ENCODE peak calls at places on chromosome 22, in eight cellular contexts. One of them, this sample, is unnamed.

GRCh38 chr22:38986629-38987028 is 4.5 kb downstream of the APOBEC3B start:
- DNase-seq in thoracic aorta: no peak
- DNase-seq in cardiac muscle cell: no peak
- DNase-seq in prostate gland: no peak
- DNase-seq in tibial nerve: no peak
- DNase-seq in left lung: no peak
- DNase-seq in heart left ventricle: no peak
- DNase-seq in gastrocnemius medialis: no peak
- DNase-seq in this sample: no peak

GRCh38 chr22:40609216-40609615 is 27.3 kb downstream of the MRTFA start:
- DNase-seq in gastrocnemius medialis: no peak
- DNase-seq in left lung: no peak
- DNase-seq in prostate gland: no peak
- DNase-seq in heart left ventricle: no peak
- DNase-seq in thoracic aorta: no peak
- DNase-seq in tibial nerve: no peak
- DNase-seq in cardiac muscle cell: no peak
- DNase-seq in this sample: no peak

GRCh38 chr22:22851969-22852368 is 35.6 kb upstream of the IGLL5 start:
- DNase-seq in cardiac muscle cell: no peak
- DNase-seq in heart left ventricle: no peak
- DNase-seq in gastrocnemius medialis: no peak
- DNase-seq in left lung: no peak
- DNase-seq in prostate gland: no peak
- DNase-seq in tibial nerve: no peak
- DNase-seq in thoracic aorta: no peak
- DNase-seq in this sample: no peak

GRCh38 chr22:35202376-35202775 is 54.9 kb upstream of the HMGXB4 start:
- DNase-seq in thoracic aorta: no peak
- DNase-seq in gastrocnemius medialis: no peak
- DNase-seq in prostate gland: no peak
- DNase-seq in left lung: no peak
- DNase-seq in cardiac muscle cell: no peak
- DNase-seq in heart left ventricle: no peak
- DNase-seq in tibial nerve: no peak
- DNase-seq in this sample: no peak

GRCh38 chr22:47200273-47201051 is 438.0 kb downstream of the TBC1D22A start:
- DNase-seq in cardiac muscle cell: no peak
- DNase-seq in gastrocnemius medialis: no peak
- DNase-seq in prostate gland: no peak
- DNase-seq in thoracic aorta: no peak
- DNase-seq in heart left ventricle: no peak
- DNase-seq in tibial nerve: no peak
- DNase-seq in left lung: no peak
- DNase-seq in this sample: no peak

GRCh38 chr22:32203181-32204105 is 1.4 kb downstream of the RFPL2 start:
- DNase-seq in prostate gland: no peak
- DNase-seq in cardiac muscle cell: no peak
- DNase-seq in tibial nerve: no peak
- DNase-seq in left lung: peak; percentile 75
- DNase-seq in gastrocnemius medialis: no peak
- DNase-seq in heart left ventricle: no peak
- DNase-seq in thoracic aorta: no peak
- DNase-seq in this sample: peak; percentile 58

GRCh38 chr22:43066844-43067385 is 22.3 kb downstream of the TTLL1 start:
- DNase-seq in heart left ventricle: no peak
- DNase-seq in prostate gland: no peak
- DNase-seq in cardiac muscle cell: no peak
- DNase-seq in left lung: no peak
- DNase-seq in gastrocnemius medialis: no peak
- DNase-seq in thoracic aorta: no peak
- DNase-seq in tibial nerve: no peak
- DNase-seq in this sample: no peak

GRCh38 chr22:33000342-33001280 is 57.6 kb downstream of the SYN3 start:
- DNase-seq in prostate gland: peak; percentile 39
- DNase-seq in left lung: peak; percentile 79
- DNase-seq in gastrocnemius medialis: peak; percentile 25
- DNase-seq in thoracic aorta: no peak
- DNase-seq in tibial nerve: peak; percentile 70
- DNase-seq in cardiac muscle cell: peak; percentile 71
- DNase-seq in heart left ventricle: peak; percentile 45
- DNase-seq in this sample: peak; percentile 90

GRCh38 chr22:20808844-20809243 is 34.9 kb downstream of the SERPIND1 start:
- DNase-seq in tibial nerve: no peak
- DNase-seq in prostate gland: no peak
- DNase-seq in thoracic aorta: no peak
- DNase-seq in gastrocnemius medialis: no peak
- DNase-seq in cardiac muscle cell: no peak
- DNase-seq in heart left ventricle: no peak
- DNase-seq in left lung: no peak
- DNase-seq in this sample: no peak

GRCh38 chr22:27628891-27629631 is 172.5 kb downstream of the MN1 start:
- DNase-seq in gastrocnemius medialis: no peak
- DNase-seq in heart left ventricle: no peak
- DNase-seq in cardiac muscle cell: no peak
- DNase-seq in thoracic aorta: no peak
- DNase-seq in tibial nerve: no peak
- DNase-seq in left lung: no peak
- DNase-seq in prostate gland: no peak
- DNase-seq in this sample: no peak

GRCh38 chr22:25232301-25232700 is 12.9 kb downstream of the CRYBB2 start:
- DNase-seq in prostate gland: no peak
- DNase-seq in gastrocnemius medialis: no peak
- DNase-seq in thoracic aorta: no peak
- DNase-seq in left lung: no peak
- DNase-seq in heart left ventricle: no peak
- DNase-seq in tibial nerve: no peak
- DNase-seq in cardiac muscle cell: no peak
- DNase-seq in this sample: peak; percentile 35

GRCh38 chr22:28884754-28885375 is 1.5 kb downstream of the ZNRF3 start:
- DNase-seq in cardiac muscle cell: no peak
- DNase-seq in thoracic aorta: no peak
- DNase-seq in gastrocnemius medialis: no peak
- DNase-seq in heart left ventricle: no peak
- DNase-seq in prostate gland: no peak
- DNase-seq in tibial nerve: no peak
- DNase-seq in left lung: no peak
- DNase-seq in this sample: no peak

GRCh38 chr22:39292561-39293074 is 26.8 kb downstream of the RPL3 start:
- DNase-seq in gastrocnemius medialis: peak; percentile 78
- DNase-seq in thoracic aorta: peak; percentile 80
- DNase-seq in cardiac muscle cell: peak; percentile 56
- DNase-seq in left lung: peak; percentile 95
- DNase-seq in prostate gland: peak; percentile 88
- DNase-seq in tibial nerve: peak; percentile 92
- DNase-seq in heart left ventricle: peak; percentile 94
- DNase-seq in this sample: peak; percentile 85

GRCh38 chr22:43733138-43733537 is 79.0 kb downstream of the EFCAB6 start:
- DNase-seq in gastrocnemius medialis: no peak
- DNase-seq in prostate gland: no peak
- DNase-seq in thoracic aorta: no peak
- DNase-seq in heart left ventricle: no peak
- DNase-seq in cardiac muscle cell: no peak
- DNase-seq in tibial nerve: no peak
- DNase-seq in left lung: no peak
- DNase-seq in this sample: no peak

GRCh38 chr22:26318975-26319374 is 110.1 kb upstream of the ASPHD2 start:
- DNase-seq in thoracic aorta: no peak
- DNase-seq in heart left ventricle: no peak
- DNase-seq in left lung: no peak
- DNase-seq in cardiac muscle cell: no peak
- DNase-seq in gastrocnemius medialis: no peak
- DNase-seq in tibial nerve: no peak
- DNase-seq in prostate gland: no peak
- DNase-seq in this sample: peak; percentile 43

GRCh38 chr22:32018056-32018455 is 25.0 kb upstream of the SLC5A1 start:
- DNase-seq in thoracic aorta: no peak
- DNase-seq in left lung: no peak
- DNase-seq in prostate gland: no peak
- DNase-seq in gastrocnemius medialis: no peak
- DNase-seq in tibial nerve: no peak
- DNase-seq in cardiac muscle cell: no peak
- DNase-seq in heart left ventricle: no peak
- DNase-seq in this sample: no peak

GRCh38 chr22:19884954-19885751 is 30.5 kb upstream of the GNB1L start:
- DNase-seq in tibial nerve: no peak
- DNase-seq in prostate gland: no peak
- DNase-seq in cardiac muscle cell: no peak
- DNase-seq in gastrocnemius medialis: no peak
- DNase-seq in left lung: peak; percentile 71
- DNase-seq in thoracic aorta: no peak
- DNase-seq in heart left ventricle: no peak
- DNase-seq in this sample: peak; percentile 61

GRCh38 chr22:19117111-19117512 is 5.1 kb downstream of the DGCR2 start:
- DNase-seq in tibial nerve: no peak
- DNase-seq in cardiac muscle cell: no peak
- DNase-seq in gastrocnemius medialis: no peak
- DNase-seq in thoracic aorta: no peak
- DNase-seq in left lung: no peak
- DNase-seq in heart left ventricle: no peak
- DNase-seq in prostate gland: no peak
- DNase-seq in this sample: peak; percentile 19

GRCh38 chr22:19126874-19127273 is 4.2 kb upstream of the TSSK2 start:
- DNase-seq in heart left ventricle: no peak
- DNase-seq in thoracic aorta: no peak
- DNase-seq in tibial nerve: no peak
- DNase-seq in left lung: no peak
- DNase-seq in gastrocnemius medialis: no peak
- DNase-seq in prostate gland: no peak
- DNase-seq in cardiac muscle cell: no peak
- DNase-seq in this sample: no peak

GRCh38 chr22:28514314-28514713 is 165.3 kb downstream of the TTC28 start:
- DNase-seq in cardiac muscle cell: no peak
- DNase-seq in gastrocnemius medialis: no peak
- DNase-seq in heart left ventricle: no peak
- DNase-seq in tibial nerve: peak; percentile 10
- DNase-seq in prostate gland: no peak
- DNase-seq in thoracic aorta: no peak
- DNase-seq in left lung: no peak
- DNase-seq in this sample: no peak

GRCh38 chr22:19889951-19890350 is 35.3 kb upstream of the GNB1L start:
- DNase-seq in left lung: peak; percentile 71
- DNase-seq in gastrocnemius medialis: no peak
- DNase-seq in cardiac muscle cell: no peak
- DNase-seq in prostate gland: no peak
- DNase-seq in tibial nerve: no peak
- DNase-seq in thoracic aorta: no peak
- DNase-seq in heart left ventricle: no peak
- DNase-seq in this sample: peak; percentile 49

GRCh38 chr22:44182591-44183588 is 2.2 kb downstream of the PARVG start:
- DNase-seq in cardiac muscle cell: no peak
- DNase-seq in prostate gland: no peak
- DNase-seq in heart left ventricle: peak; percentile 61
- DNase-seq in left lung: peak; percentile 94
- DNase-seq in tibial nerve: peak; percentile 34
- DNase-seq in thoracic aorta: no peak
- DNase-seq in gastrocnemius medialis: peak; percentile 39
- DNase-seq in this sample: no peak

GRCh38 chr22:49108636-49109315 is 718.9 kb downstream of the BRD1 start:
- DNase-seq in thoracic aorta: no peak
- DNase-seq in cardiac muscle cell: no peak
- DNase-seq in tibial nerve: no peak
- DNase-seq in left lung: no peak
- DNase-seq in heart left ventricle: no peak
- DNase-seq in gastrocnemius medialis: no peak
- DNase-seq in prostate gland: no peak
- DNase-seq in this sample: peak; percentile 33
- H3K27me3 ChIP-seq in thoracic aorta: no peaks in the 10 kb centered on the region
- H3K27me3 ChIP-seq in cardiac muscle cell: no peaks in the 10 kb centered on the region
- H3K27me3 ChIP-seq in tibial nerve: no peaks in the 10 kb centered on the region
- H3K27me3 ChIP-seq in left lung: no peaks in the 10 kb centered on the region
- H3K27me3 ChIP-seq in heart left ventricle: peaks cover 4% of the 10 kb centered on the region
- H3K27me3 ChIP-seq in gastrocnemius medialis: no peaks in the 10 kb centered on the region
- H3K27me3 ChIP-seq in prostate gland: peaks cover 25% of the 10 kb centered on the region
- H3K27me3 ChIP-seq in this sample: no peaks in the 10 kb centered on the region

GRCh38 chr22:30634477-30635233 is 926 bp upstream of the SLC35E4 start:
- DNase-seq in gastrocnemius medialis: peak; percentile 85
- DNase-seq in tibial nerve: peak; percentile 86
- DNase-seq in left lung: peak; percentile 97
- DNase-seq in heart left ventricle: peak; percentile 83
- DNase-seq in thoracic aorta: peak; percentile 38
- DNase-seq in prostate gland: peak; percentile 80
- DNase-seq in cardiac muscle cell: peak; percentile 86
- DNase-seq in this sample: peak; percentile 93
- H3K4me3 ChIP-seq in gastrocnemius medialis: peak overlapping the region; percentile 68
- H3K4me3 ChIP-seq in tibial nerve: peak overlapping the region; percentile 52
- H3K4me3 ChIP-seq in left lung: peak overlapping the region; percentile 14
- H3K4me3 ChIP-seq in heart left ventricle: peak overlapping the region; percentile 81
- H3K4me3 ChIP-seq in thoracic aorta: peak overlapping the region; percentile 87
- H3K4me3 ChIP-seq in prostate gland: no peak overlapping the region
- H3K4me3 ChIP-seq in cardiac muscle cell: no peak overlapping the region
- H3K4me3 ChIP-seq in this sample: peak overlapping the region; percentile 49

GRCh38 chr22:17441326-17441725 is 72.1 kb downstream of the CECR2 start:
- DNase-seq in cardiac muscle cell: no peak
- DNase-seq in tibial nerve: no peak
- DNase-seq in thoracic aorta: no peak
- DNase-seq in left lung: no peak
- DNase-seq in gastrocnemius medialis: no peak
- DNase-seq in heart left ventricle: no peak
- DNase-seq in prostate gland: no peak
- DNase-seq in this sample: no peak

GRCh38 chr22:17443413-17444203 is 74.3 kb downstream of the CECR2 start:
- DNase-seq in prostate gland: no peak
- DNase-seq in left lung: no peak
- DNase-seq in gastrocnemius medialis: peak; percentile 70
- DNase-seq in cardiac muscle cell: no peak
- DNase-seq in thoracic aorta: no peak
- DNase-seq in heart left ventricle: no peak
- DNase-seq in tibial nerve: no peak
- DNase-seq in this sample: no peak

GRCh38 chr22:17446704-17447103 is 77.4 kb downstream of the CECR2 start:
- DNase-seq in cardiac muscle cell: no peak
- DNase-seq in gastrocnemius medialis: no peak
- DNase-seq in heart left ventricle: no peak
- DNase-seq in tibial nerve: no peak
- DNase-seq in left lung: no peak
- DNase-seq in thoracic aorta: no peak
- DNase-seq in prostate gland: no peak
- DNase-seq in this sample: no peak

DNA sequence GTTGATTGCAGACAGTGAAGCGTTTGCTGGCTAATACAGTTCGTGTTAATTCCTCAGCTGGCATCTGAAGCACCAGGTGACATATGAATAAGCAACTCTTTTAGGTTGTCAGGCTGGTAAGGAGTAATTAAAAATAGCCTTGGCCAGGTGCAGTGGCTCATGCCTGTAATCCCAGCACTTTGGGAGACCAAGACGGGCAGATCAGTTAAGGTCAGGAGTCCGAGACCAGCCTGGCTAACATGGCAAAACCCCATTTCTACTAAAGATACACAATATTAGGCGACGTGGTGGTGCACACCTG is 74.9 kb downstream of the CECR2 start:
- DNase-seq in thoracic aorta: no peak
- DNase-seq in cardiac muscle cell: no peak
- DNase-seq in left lung: no peak
- DNase-seq in heart left ventricle: no peak
- DNase-seq in prostate gland: no peak
- DNase-seq in gastrocnemius medialis: peak; percentile 81
- DNase-seq in tibial nerve: no peak
- DNase-seq in this sample: no peak
- H3K36me3 ChIP-seq in thoracic aorta: no peaks in the 10 kb centered on the region
- H3K36me3 ChIP-seq in cardiac muscle cell: no peaks in the 10 kb centered on the region
- H3K36me3 ChIP-seq in left lung: no peaks in the 10 kb centered on the region
- H3K36me3 ChIP-seq in heart left ventricle: no peaks in the 10 kb centered on the region
- H3K36me3 ChIP-seq in prostate gland: no peaks in the 10 kb centered on the region
- H3K36me3 ChIP-seq in gastrocnemius medialis: no peaks in the 10 kb centered on the region
- H3K36me3 ChIP-seq in tibial nerve: no peaks in the 10 kb centered on the region
- H3K36me3 ChIP-seq in this sample: peaks cover 1% of the 10 kb centered on the region

GRCh38 chr22:46148885-46149492 is 1.3 kb upstream of the PPARA start:
- DNase-seq in heart left ventricle: no peak
- DNase-seq in gastrocnemius medialis: peak; percentile 47
- DNase-seq in left lung: peak; percentile 12
- DNase-seq in tibial nerve: peak; percentile 20
- DNase-seq in thoracic aorta: no peak
- DNase-seq in cardiac muscle cell: no peak
- DNase-seq in prostate gland: no peak
- DNase-seq in this sample: no peak
- H3K27me3 ChIP-seq in heart left ventricle: no peaks in the 10 kb centered on the region
- H3K27me3 ChIP-seq in gastrocnemius medialis: no peaks in the 10 kb centered on the region
- H3K27me3 ChIP-seq in left lung: no peaks in the 10 kb centered on the region
- H3K27me3 ChIP-seq in tibial nerve: no peaks in the 10 kb centered on the region
- H3K27me3 ChIP-seq in thoracic aorta: no peaks in the 10 kb centered on the region
- H3K27me3 ChIP-seq in cardiac muscle cell: peaks cover 8% of the 10 kb centered on the region
- H3K27me3 ChIP-seq in prostate gland: no peaks in the 10 kb centered on the region
- H3K27me3 ChIP-seq in this sample: peaks cover 51% of the 10 kb centered on the region